ENCODE peak calls at places on chromosomes 6 and 20, in eight cellular contexts. G is NCI-H69; U is activated T-cell treated with anti-CD3 and anti-CD28 coated beads for 1 hour; Q is coronary artery; W is activated naive CD4-positive, alpha-beta T cell; A is skeletal muscle cell; D is IMR-90; S is NCI-H524 treated with DMSO at 0.1 percent for 48 hours. F is an unnamed sample.

GRCh38 chr6:85670573-85670972 is 27.9 kb upstream of the SYNCRIP start:
- DNase-seq in G (peak; percentile 62), U (no peak), Q (no peak), W (no peak), A (peak; percentile 42), D (peak; percentile 55), S (no peak), F (no peak)

GRCh38 chr6:143579703-143580102 is 68.2 kb upstream of the FUCA2 start:
- DNase-seq in G (no peak), U (no peak), Q (no peak), W (no peak), A (peak; percentile 78), D (peak; percentile 95), S (no peak), F (peak; percentile 83)

GRCh38 chr20:17648306-17648646 is 33.8 kb downstream of the RRBP1 start:
- DNase-seq in G (no peak), U (no peak), Q (no peak), W (no peak), A (no peak), D (no peak), S (no peak), F (no peak)

GRCh38 chr6:17289491-17290106 is 8.4 kb downstream of the RBM24 start:
- DNase-seq in G (no peak), U (no peak), Q (peak; percentile 83), W (no peak), A (peak; percentile 76), D (peak; percentile 60), S (no peak), F (no peak)

GRCh38 chr6:19279137-19279747 is 557.9 kb upstream of the ID4 start:
- DNase-seq in G (no peak), U (no peak), Q (no peak), W (no peak), A (no peak), D (no peak), S (no peak), F (no peak)

GRCh38 chr6:24524801-24525200 is 30.0 kb downstream of the ALDH5A1 start:
- DNase-seq in G (peak; percentile 82), U (no peak), Q (no peak), W (no peak), A (no peak), D (peak; percentile 59), S (no peak), F (peak; percentile 21)

GRCh38 chr20:7772376-7772775 is 167.9 kb downstream of the HAO1 start:
- DNase-seq in G (peak; percentile 85), U (no peak), Q (no peak), W (no peak), A (peak; percentile 65), D (peak; percentile 53), S (no peak), F (no peak)

GRCh38 chr20:53829706-53830521 is 236.3 kb upstream of the ZNF217 start:
- DNase-seq in G (no peak), U (no peak), Q (no peak), W (no peak), A (peak; percentile 44), D (peak; percentile 51), S (no peak), F (peak; percentile 74)

GRCh38 chr6:50087231-50087954 is 37.7 kb upstream of the DEFB112 start:
- DNase-seq in G (no peak), U (no peak), Q (no peak), W (no peak), A (peak; percentile 19), D (peak; percentile 78), S (no peak), F (no peak)

GRCh38 chr20:11274137-11274536 is 600.3 kb upstream of the JAG1 start:
- DNase-seq in G (peak; percentile 82), U (no peak), Q (no peak), W (no peak), A (peak; percentile 36), D (peak; percentile 79), S (peak; percentile 84), F (peak; percentile 46)

GRCh38 chr6:125745281-125746018 is 4.0 kb upstream of the HEY2 start:
- DNase-seq in G (peak; percentile 86), U (no peak), Q (no peak), W (no peak), A (no peak), D (no peak), S (no peak), F (no peak)

GRCh38 chr20:9506964-9507369 is 7.4 kb upstream of the LAMP5 start:
- DNase-seq in G (no peak), U (no peak), Q (no peak), W (no peak), A (no peak), D (no peak), S (no peak), F (no peak)

GRCh38 chr20:49928411-49929141 is 7.6 kb upstream of the RNF114 start:
- DNase-seq in G (peak; percentile 77), U (peak; percentile 80), Q (no peak), W (peak; percentile 64), A (peak; percentile 53), D (peak; percentile 89), S (peak; percentile 28), F (peak; percentile 78)

GRCh38 chr20:60097285-60097684 is 139.1 kb downstream of the CDH26 start:
- DNase-seq in G (no peak), U (no peak), Q (no peak), W (no peak), A (no peak), D (no peak), S (no peak), F (no peak)

GRCh38 chr20:61314326-61315010 is 62.4 kb downstream of the CDH4 start:
- DNase-seq in G (no peak), U (no peak), Q (no peak), W (no peak), A (no peak), D (no peak), S (no peak), F (no peak)

GRCh38 chr6:108846628-108847027 is 1.6 kb upstream of the ARMC2 start:
- DNase-seq in G (peak; percentile 92), U (no peak), Q (no peak), W (no peak), A (no peak), D (no peak), S (peak; percentile 26), F (no peak)

GRCh38 chr6:158475344-158476302 is 84.3 kb upstream of the TMEM181 start:
- DNase-seq in G (peak; percentile 99), U (no peak), Q (no peak), W (no peak), A (peak; percentile 70), D (peak; percentile 57), S (peak; percentile 86), F (peak; percentile 64)

F was measured in AG09309.